ENCODE peak calls at places on chromosomes 1 and 21, in six cellular contexts. R is AG04450, F is SJSA1, Y is body of pancreas, T is heart right ventricle, P is breast epithelium. U is an unnamed sample.

GRCh38 chr21:41360072-41360821 is 1.6 kb upstream of the MX2 start:
- DNase-seq in R (peak; percentile 10), F (no peak), Y (peak; percentile 81), T (no peak), P (peak; percentile 64), U (no peak)

GRCh38 chr1:157622471-157622870 is 24.6 kb upstream of the FCRL4 start:
- DNase-seq in R (no peak), F (no peak), Y (no peak), T (no peak), P (no peak), U (no peak)

GRCh38 chr1:67919714-67920113 is 86.4 kb upstream of the GNG12 start:
- DNase-seq in R (no peak), F (no peak), Y (no peak), T (no peak), P (no peak), U (no peak)

GRCh38 chr21:33587792-33588484 is 546 bp downstream of the DONSON start:
- DNase-seq in R (no peak), F (peak; percentile 60), Y (peak; percentile 31), T (peak; percentile 30), P (no peak), U (peak; percentile 63)

GRCh38 chr21:45536301-45537081 is 5.7 kb downstream of the SLC19A1 start:
- DNase-seq in R (no peak), F (no peak), Y (no peak), T (no peak), P (no peak), U (no peak)

GRCh38 chr1:25760871-25761270 is 39.1 kb upstream of the SELENON start:
- DNase-seq in R (no peak), F (no peak), Y (no peak), T (no peak), P (no peak), U (no peak)

GRCh38 chr1:25727819-25728286 is 72.1 kb upstream of the SELENON start:
- DNase-seq in R (no peak), F (no peak), Y (peak; percentile 81), T (peak; percentile 71), P (no peak), U (no peak)

GRCh38 chr1:36561365-36561731 is 78.6 kb upstream of the CSF3R start:
- DNase-seq in R (no peak), F (peak; percentile 17), Y (no peak), T (no peak), P (no peak), U (no peak)

GRCh38 chr21:32103361-32103760 is 175.5 kb downstream of the MIS18A start:
- DNase-seq in R (no peak), F (no peak), Y (no peak), T (no peak), P (no peak), U (no peak)

GRCh38 chr1:27372808-27373690 is 1.6 kb downstream of the FCN3 start:
- DNase-seq in R (no peak), F (no peak), Y (no peak), T (no peak), P (no peak), U (no peak)

GRCh38 chr1:214277704-214278635 is 3.0 kb upstream of the SMYD2 start:
- DNase-seq in R (no peak), F (no peak), Y (no peak), T (no peak), P (no peak), U (no peak)

GRCh38 chr1:36100376-36100775 is 11.7 kb downstream of the ADPRS start:
- DNase-seq in R (no peak), F (no peak), Y (no peak), T (no peak), P (no peak), U (no peak)

GRCh38 chr1:146012703-146013565 is 8.6 kb downstream of the HJV start:
- DNase-seq in R (peak; percentile 57), F (peak; percentile 51), Y (peak; percentile 76), T (no peak), P (no peak), U (no peak)

DNA sequence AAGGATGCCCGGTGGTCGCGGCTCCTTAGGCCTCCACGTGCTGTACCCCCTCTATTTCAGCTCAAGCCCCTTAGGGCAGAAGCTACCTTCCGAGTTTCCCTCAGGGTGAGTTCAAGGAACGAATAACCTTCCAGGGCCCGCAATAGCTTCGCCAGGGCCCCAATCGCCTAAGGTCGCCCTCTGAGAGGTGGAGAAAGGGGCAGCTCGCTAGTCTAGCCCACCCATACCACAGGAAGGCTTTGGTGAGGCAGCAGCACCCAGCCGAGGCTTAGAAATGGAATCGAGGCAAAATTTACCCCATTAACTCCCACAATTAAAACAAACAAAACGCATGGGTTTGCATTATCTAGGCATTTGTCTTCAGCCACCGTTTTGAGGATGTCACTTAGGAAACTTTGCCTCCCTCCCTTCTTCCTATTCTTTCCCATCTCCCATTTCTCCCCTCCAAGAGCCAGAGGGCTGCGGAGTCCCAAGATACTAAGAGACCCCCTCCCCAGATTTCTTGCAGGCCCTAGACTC is 954 bp downstream of the WNT2B start:
- DNase-seq in R (no peak), F (no peak), Y (no peak), T (no peak), P (no peak), U (no peak)
- H3K27me3 ChIP-seq in R (peaks cover 51% of the 10 kb centered on the region), F (no peaks in the 10 kb centered on the region), Y (no peaks in the 10 kb centered on the region), T (peaks cover 22% of the 10 kb centered on the region), P (no peaks in the 10 kb centered on the region), U (no peaks in the 10 kb centered on the region)

GRCh38 chr1:16145988-16146887 is 9.6 kb downstream of the EPHA2 start:
- DNase-seq in R (peak; percentile 80), F (peak; percentile 99), Y (peak; percentile 83), T (peak; percentile 84), P (peak; percentile 82), U (no peak)
- H3K4me3 ChIP-seq in R (peak overlapping the region; percentile 55), F (peak overlapping the region; percentile 14), Y (no peak overlapping the region), T (peak overlapping the region; percentile 21), P (peak overlapping the region; percentile 23), U (no peak overlapping the region)

DNA sequence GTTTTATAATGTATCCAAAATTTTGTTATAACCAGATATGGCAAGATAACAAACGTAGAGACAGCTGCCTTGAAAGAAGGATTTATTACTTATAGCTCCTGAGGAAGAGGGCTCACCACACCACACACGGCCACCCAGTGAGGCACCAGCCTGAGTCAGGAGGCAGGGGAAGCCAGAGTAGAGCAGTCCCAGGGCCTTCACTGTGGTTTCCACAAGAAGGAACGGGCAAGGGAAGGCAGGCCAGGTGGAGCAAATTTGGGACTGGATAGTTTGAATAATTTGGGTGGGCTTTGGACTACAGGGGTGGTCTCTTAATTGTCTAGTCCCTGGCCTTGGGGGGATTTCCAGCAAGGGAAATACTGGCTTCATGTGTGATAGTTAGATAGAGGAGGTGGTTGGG is 72.5 kb downstream of the RRAGC start:
- DNase-seq in R (no peak), F (peak; percentile 91), Y (no peak), T (no peak), P (no peak), U (no peak)
- H3K27me3 ChIP-seq in R (peaks cover 19% of the 10 kb centered on the region), F (no peaks in the 10 kb centered on the region), Y (no peaks in the 10 kb centered on the region), T (peaks cover 96% of the 10 kb centered on the region), P (no peaks in the 10 kb centered on the region), U (peaks cover 1% of the 10 kb centered on the region)

DNA sequence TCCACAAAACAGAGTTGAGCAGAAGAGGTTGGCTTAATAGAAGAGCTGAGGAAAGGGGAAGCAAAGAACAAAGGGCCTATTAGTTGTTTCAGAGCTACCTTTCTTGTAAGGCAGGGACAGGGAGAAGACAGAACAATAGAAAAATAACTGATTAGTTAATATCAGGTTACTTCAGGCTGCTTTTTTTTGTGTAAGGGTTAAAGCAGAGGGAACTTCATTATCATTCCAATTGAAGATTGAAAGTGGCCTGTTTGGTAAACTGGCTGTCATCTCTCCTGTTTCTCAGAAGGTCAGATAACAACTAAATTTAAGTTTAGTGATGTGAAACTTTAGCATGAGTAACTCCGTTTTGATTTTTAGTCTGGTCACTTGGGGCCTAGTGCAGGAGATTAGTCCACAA is 22.3 kb downstream of the CDC42 start:
- DNase-seq in R (no peak), F (no peak), Y (no peak), T (no peak), P (no peak), U (no peak)
- H3K4me3 ChIP-seq in R (no peak overlapping the region), F (no peak overlapping the region), Y (no peak overlapping the region), T (no peak overlapping the region), P (no peak overlapping the region), U (no peak overlapping the region)

GRCh38 chr1:50973875-50974617 is 4.0 kb downstream of the CDKN2C start:
- DNase-seq in R (no peak), F (peak; percentile 51), Y (no peak), T (no peak), P (no peak), U (no peak)

GRCh38 chr1:50976890-50977574 is 7.0 kb downstream of the CDKN2C start:
- DNase-seq in R (no peak), F (peak; percentile 80), Y (peak; percentile 39), T (no peak), P (no peak), U (peak; percentile 74)

GRCh38 chr1:50976111-50976889 is 6.3 kb downstream of the CDKN2C start:
- DNase-seq in R (no peak), F (no peak), Y (no peak), T (no peak), P (no peak), U (no peak)

GRCh38 chr1:50974618-50974935 is 4.5 kb downstream of the CDKN2C start:
- DNase-seq in R (no peak), F (no peak), Y (no peak), T (no peak), P (no peak), U (no peak)

GRCh38 chr1:50975436-50975835 is 5.4 kb downstream of the CDKN2C start:
- DNase-seq in R (no peak), F (no peak), Y (no peak), T (no peak), P (no peak), U (no peak)
- H3K27me3 ChIP-seq in R (no peaks in the 10 kb centered on the region), F (no peaks in the 10 kb centered on the region), Y (no peaks in the 10 kb centered on the region), T (no peaks in the 10 kb centered on the region), P (no peaks in the 10 kb centered on the region), U (no peaks in the 10 kb centered on the region)

DNA sequence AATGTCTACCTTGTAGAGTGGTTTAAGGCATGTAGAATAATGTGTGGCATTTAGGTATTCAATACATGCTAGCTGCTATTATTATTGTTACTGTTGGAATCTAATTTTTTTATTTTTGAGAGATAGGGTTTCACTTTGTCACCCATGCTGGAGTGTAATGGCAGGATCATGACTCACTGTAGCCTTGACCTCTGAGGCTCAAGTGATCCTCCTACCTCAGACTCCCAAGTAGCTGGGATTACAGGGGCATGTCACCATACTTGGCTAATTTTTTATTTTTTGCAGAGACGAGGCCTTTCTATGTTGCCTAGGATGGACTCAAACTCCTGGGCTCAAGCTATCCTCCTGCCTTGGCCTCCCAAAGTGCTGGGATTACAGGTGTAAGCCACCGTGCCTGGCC is 61.9 kb downstream of the EPB41 start:
- DNase-seq in R (no peak), F (no peak), Y (no peak), T (no peak), P (no peak), U (no peak)
- H3K4me3 ChIP-seq in R (no peak overlapping the region), F (no peak overlapping the region), Y (no peak overlapping the region), T (no peak overlapping the region), P (no peak overlapping the region), U (no peak overlapping the region)